ENCODE peak calls at places on chromosomes 3 and 15, in six cellular contexts. J is HepG2, C is GM12878, Q is GM12891, T is K562, O is H1. F is an unnamed sample.

GRCh38 chr15:28130651-28131050 is 31.5 kb upstream of the OCA2 start:
- DNase-seq in C (no peak), O (no peak), J (no peak), T (no peak), Q (no peak), F (no peak)

GRCh38 chr3:6062226-6063187 is 798.4 kb upstream of the GRM7 start:
- DNase-seq in O (no peak), C (no peak), T (no peak), J (no peak), Q (no peak), F (no peak)

GRCh38 chr15:31472636-31473383 is 146.2 kb downstream of the KLF13 start:
- DNase-seq in T (no peak), C (peak), Q (peak), O (no peak), J (no peak), F (peak)

GRCh38 chr3:159028706-159029105 is 226.9 kb downstream of the MFSD1 start:
- DNase-seq in J (no peak), C (no peak), T (no peak), Q (no peak), O (no peak), F (no peak)

GRCh38 chr3:191065183-191065805 is 133.7 kb upstream of the OSTN start:
- DNase-seq in Q (no peak), C (no peak), O (no peak), T (no peak), J (no peak), F (no peak)

GRCh38 chr3:55692958-55693558 is 206.0 kb upstream of the WNT5A start:
- DNase-seq in C (no peak), Q (no peak), T (no peak), O (no peak), J (no peak), F (no peak)

GRCh38 chr15:67809866-67810265 is 15.4 kb upstream of the SKOR1 start:
- DNase-seq in O (no peak), C (no peak), T (no peak), Q (no peak), J (no peak), F (no peak)

GRCh38 chr3:172685331-172686214 is 25.3 kb downstream of the NCEH1 start:
- DNase-seq in O (no peak), C (no peak), J (no peak), Q (no peak), T (no peak), F (no peak)

GRCh38 chr3:82082796-82083195 is 321.4 kb upstream of the GBE1 start:
- DNase-seq in Q (no peak), O (no peak), T (no peak), C (no peak), J (no peak), F (no peak)

GRCh38 chr15:51414256-51414860 is 72.9 kb downstream of the GLDN start:
- DNase-seq in Q (no peak), C (no peak), O (no peak), J (no peak), T (no peak), F (no peak)

GRCh38 chr3:190486201-190486865 is 27.6 kb upstream of the IL1RAP start:
- DNase-seq in J (no peak), T (no peak), Q (no peak), O (no peak), C (no peak), F (no peak)

GRCh38 chr3:44136421-44136820 is 105.3 kb upstream of the TOPAZ1 start:
- DNase-seq in O (no peak), C (no peak), Q (no peak), T (no peak), J (no peak), F (no peak)

GRCh38 chr15:60392601-60392985 is 5.2 kb downstream of the ANXA2 start:
- DNase-seq in C (no peak), T (no peak), Q (no peak), O (no peak), J (peak), F (no peak)

GRCh38 chr15:98580577-98580976 is 67.8 kb upstream of the IGF1R start:
- DNase-seq in J (no peak), T (no peak), Q (no peak), C (no peak), O (no peak), F (no peak)

GRCh38 chr3:110567032-110567431 is 504.6 kb upstream of the NECTIN3 start:
- DNase-seq in Q (no peak), C (no peak), T (no peak), O (no peak), J (peak), F (no peak)

GRCh38 chr15:59279023-59279422 is 72.4 kb downstream of the LDHAL6B start:
- DNase-seq in O (no peak), J (peak), T (no peak), Q (no peak), C (no peak), F (no peak)

GRCh38 chr3:126956361-126956760 is 26.6 kb upstream of the PLXNA1 start:
- DNase-seq in O (no peak), C (no peak), J (no peak), Q (no peak), T (no peak), F (no peak)

GRCh38 chr3:106814231-106814630 is 563.0 kb upstream of the CCDC54 start:
- DNase-seq in T (no peak), Q (no peak), J (no peak), O (no peak), C (no peak), F (no peak)

GRCh38 chr3:106428565-106428994 is 559.8 kb upstream of the CBLB start:
- DNase-seq in Q (no peak), T (no peak), J (no peak), O (no peak), C (no peak), F (no peak)

GRCh38 chr3:48555949-48556795 is 431 bp downstream of the PFKFB4 start:
- DNase-seq in O (no peak), T (no peak), Q (peak), C (no peak), J (no peak), F (no peak)

GRCh38 chr3:48555231-48555948 is 1.2 kb downstream of the PFKFB4 start:
- DNase-seq in C (no peak), Q (no peak), O (no peak), T (peak), J (no peak), F (no peak)

GRCh38 chr3:48553886-48554845 is 2.4 kb downstream of the PFKFB4 start:
- DNase-seq in Q (no peak), O (no peak), T (no peak), J (no peak), C (no peak), F (no peak)

GRCh38 chr3:48558446-48559134 is 2.0 kb upstream of the PFKFB4 start:
- DNase-seq in O (no peak), T (no peak), C (no peak), Q (no peak), J (no peak), F (no peak)

GRCh38 chr3:48556796-48557626 is at the start of gene PFKFB4:
- DNase-seq in C (peak), Q (peak), J (peak), T (peak), O (peak), F (peak)
- TF ChIP-seq POLR2AphosphoS5 in C (no peak), Q (no peak), J (peak), T (no peak), O (peak), F (no peak)

GRCh38 chr15:64381000-64381751 is at the start of gene PCLAF:
- DNase-seq in Q (peak), O (peak), C (peak), T (peak), J (peak), F (peak)
- TF ChIP-seq POLR2A in Q (peak), O (peak), C (peak), T (peak), J (peak), F (peak)

GRCh38 chr3:19256313-19256712 is 108.0 kb downstream of the KCNH8 start:
- DNase-seq in O (no peak), Q (no peak), J (no peak), T (no peak), C (no peak), F (no peak)
- TF ChIP-seq TAF1 in O (no peak), Q (no peak), J (no peak), T (no peak), C (no peak), F (no peak)

GRCh38 chr3:69998759-69999158 is 774 bp upstream of the SAMMSON start:
- DNase-seq in C (no peak), Q (no peak), O (no peak), T (no peak), J (no peak), F (no peak)
- TF ChIP-seq POLR2AphosphoS5 in C (no peak), Q (no peak), O (no peak), T (no peak), J (no peak), F (no peak)

DNA sequence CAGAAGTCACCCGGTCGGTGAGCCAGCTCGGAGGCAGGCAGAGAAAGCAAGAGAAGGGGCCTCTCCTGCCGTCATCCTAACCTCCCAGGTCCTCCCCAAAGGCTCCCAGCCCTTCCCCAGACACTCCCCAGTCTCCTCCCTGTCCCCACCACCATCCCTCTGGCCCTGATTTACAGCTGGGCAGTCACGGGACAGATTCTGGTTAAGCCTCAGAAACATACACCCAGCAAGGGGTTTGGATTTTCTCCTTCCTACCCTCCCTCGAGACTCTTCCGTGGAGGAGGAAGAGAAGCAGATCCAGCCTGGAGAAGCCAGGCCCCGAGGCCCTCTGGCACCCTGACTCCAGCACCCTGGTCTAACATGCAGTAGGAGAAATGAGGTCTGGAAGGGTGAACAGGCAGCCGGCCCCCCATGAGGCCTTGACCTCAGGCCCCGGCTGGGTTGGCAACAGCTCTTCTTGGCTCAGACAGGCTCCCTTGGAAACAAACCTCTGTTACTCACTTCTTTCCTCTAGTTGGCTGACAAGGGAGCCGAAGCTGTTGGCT is 73.5 kb downstream of the CPN2 start:
- DNase-seq in J (no peak), Q (no peak), T (no peak), C (no peak), O (no peak), F (no peak)
- TF ChIP-seq POLR2A in J (no peak), Q (no peak), T (no peak), C (no peak), O (no peak), F (no peak)

GRCh38 chr3:69294014-69294771 is 91.7 kb downstream of the FRMD4B start:
- DNase-seq in C (no peak), Q (no peak), T (no peak), J (no peak), O (no peak), F (no peak)

GRCh38 chr3:69290430-69290829 is 95.5 kb downstream of the FRMD4B start:
- DNase-seq in Q (no peak), C (no peak), J (no peak), T (no peak), O (no peak), F (no peak)

GRCh38 chr3:69292959-69293574 is 92.8 kb downstream of the FRMD4B start:
- DNase-seq in J (no peak), T (no peak), C (no peak), O (no peak), Q (no peak), F (no peak)

GRCh38 chr3:69290006-69290405 is 95.9 kb downstream of the FRMD4B start:
- DNase-seq in O (no peak), C (no peak), Q (no peak), T (no peak), J (no peak), F (no peak)

GRCh38 chr3:69292185-69292584 is 93.7 kb downstream of the FRMD4B start:
- DNase-seq in T (no peak), C (no peak), Q (no peak), J (no peak), O (no peak), F (no peak)
- TF ChIP-seq TAF1 in T (no peak), C (no peak), Q (no peak), J (no peak), O (no peak), F (no peak)

GRCh38 chr3:114933407-114933806 is 213.7 kb downstream of the ZBTB20 start:
- DNase-seq in O (no peak), Q (no peak), J (no peak), T (no peak), C (no peak), F (no peak)

GRCh38 chr3:114929971-114930732 is 216.9 kb downstream of the ZBTB20 start:
- DNase-seq in J (no peak), T (no peak), Q (no peak), C (no peak), O (no peak), F (no peak)

DNA sequence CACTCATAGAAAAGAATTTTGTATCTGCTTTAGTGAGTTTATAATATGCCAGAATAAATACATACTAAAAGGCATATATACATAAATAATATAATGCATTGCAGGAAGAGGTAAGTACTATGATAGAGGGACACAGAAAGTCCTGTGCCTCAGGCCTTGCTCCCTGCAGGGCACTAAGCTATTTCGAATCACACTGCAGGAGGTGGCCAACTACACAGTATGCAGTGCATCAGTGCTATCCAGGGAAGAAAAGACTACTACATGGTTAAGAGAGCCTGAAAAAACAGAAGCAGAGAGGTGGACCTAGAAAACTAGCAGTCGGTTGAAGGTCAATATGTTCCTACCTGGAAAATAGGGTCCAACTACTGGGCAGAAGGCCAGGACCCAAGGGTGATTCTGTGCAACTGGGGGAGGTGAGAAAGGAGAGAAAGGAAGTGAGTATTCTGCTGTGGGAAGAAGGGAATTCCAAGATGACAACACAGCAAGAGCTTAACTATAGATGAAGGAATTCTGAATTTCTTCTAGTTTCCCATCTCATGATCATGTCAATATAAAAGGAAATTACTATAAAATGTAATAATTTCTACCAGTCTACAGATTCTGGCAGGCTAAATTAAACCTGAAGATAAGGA is 218.0 kb downstream of the ZBTB20 start:
- DNase-seq in J (no peak), Q (no peak), O (no peak), T (no peak), C (no peak), F (no peak)
- TF ChIP-seq POLR2AphosphoS5 in J (no peak), Q (no peak), O (no peak), T (no peak), C (no peak), F (no peak)

GRCh38 chr15:84736375-84736774 is 12.0 kb upstream of the ZNF592 start:
- DNase-seq in T (no peak), Q (no peak), O (no peak), J (no peak), C (peak), F (peak)

GRCh38 chr15:84737005-84737404 is 11.4 kb upstream of the ZNF592 start:
- DNase-seq in J (no peak), C (no peak), T (no peak), Q (no peak), O (no peak), F (no peak)

GRCh38 chr15:84740691-84741090 is 7.7 kb upstream of the ZNF592 start:
- DNase-seq in O (no peak), Q (no peak), J (no peak), T (no peak), C (no peak), F (no peak)

DNA sequence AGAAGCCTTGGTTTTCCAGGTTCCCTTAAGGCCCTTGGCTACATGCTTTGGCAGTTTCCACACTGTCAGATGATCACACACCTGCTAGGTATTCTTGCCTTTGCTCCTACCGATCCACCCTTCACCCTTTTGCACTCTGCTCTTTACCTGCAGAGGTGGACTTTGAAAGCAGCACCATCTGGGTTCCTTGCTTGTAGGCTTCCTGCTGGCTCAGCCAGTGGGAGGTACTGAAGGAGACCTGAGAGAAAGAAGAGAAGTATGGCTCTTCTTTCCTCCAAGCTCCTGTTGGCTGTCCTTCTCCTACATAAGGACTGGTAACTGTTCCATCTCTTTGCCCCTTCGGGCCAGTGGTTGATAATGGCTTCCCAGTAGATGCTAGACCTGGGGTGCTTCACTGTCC is 7.2 kb upstream of the ZNF592 start:
- DNase-seq in T (no peak), Q (no peak), O (no peak), J (no peak), C (no peak), F (no peak)
- TF ChIP-seq POLR2A in T (no peak), Q (no peak), O (no peak), J (no peak), C (no peak), F (no peak)

GRCh38 chr15:36465304-36465703 is 114.1 kb upstream of the CDIN1 start:
- DNase-seq in J (no peak), O (no peak), Q (no peak), T (no peak), C (no peak), F (no peak)
- TF ChIP-seq TAF1 in J (no peak), O (no peak), Q (no peak), T (no peak), C (no peak), F (no peak)

F was measured in GM12892.